ENCODE peak calls at places on chromosomes 3 and 15, in ten cellular contexts. K, O, D, R, W, M, I, N, A and J are unnamed samples.

GRCh38 chr3:195097331-195098255 is 173.4 kb downstream of the XXYLT1 start:
- DNase-seq in K (no peak), O (no peak), D (no peak), R (no peak), W (no peak), M (no peak), I (no peak), N (no peak), A (no peak), J (no peak)

GRCh38 chr3:188900421-188900941 is 271.3 kb upstream of the TPRG1 start:
- DNase-seq in K (no peak), O (peak; percentile 27), D (peak; percentile 85), R (no peak), W (no peak), M (peak; percentile 67), I (no peak), N (peak; percentile 61), A (peak; percentile 78), J (no peak)

GRCh38 chr3:113532698-113533533 is 561 bp downstream of the SIDT1 start:
- DNase-seq in K (peak; percentile 52), O (no peak), D (no peak), R (peak; percentile 15), W (peak; percentile 21), M (no peak), I (peak; percentile 45), N (no peak), A (no peak), J (no peak)

GRCh38 chr3:198065897-198066296 is 105.9 kb downstream of the LMLN start:
- DNase-seq in K (no peak), O (no peak), D (no peak), R (no peak), W (no peak), M (no peak), I (no peak), N (no peak), A (no peak), J (no peak)

GRCh38 chr3:18239674-18240073 is 185.5 kb downstream of the SATB1 start:
- DNase-seq in K (no peak), O (no peak), D (no peak), R (no peak), W (no peak), M (no peak), I (no peak), N (no peak), A (no peak), J (no peak)

GRCh38 chr15:89101302-89102191 is 13.3 kb downstream of the ABHD2 start:
- DNase-seq in K (peak; percentile 67), O (peak; percentile 79), D (peak; percentile 97), R (no peak), W (no peak), M (peak; percentile 90), I (peak; percentile 81), N (peak; percentile 91), A (peak; percentile 92), J (peak; percentile 77)

GRCh38 chr15:74172751-74173544 is 562 bp upstream of the ISLR start:
- DNase-seq in K (no peak), O (peak; percentile 79), D (peak; percentile 19), R (no peak), W (no peak), M (peak; percentile 73), I (peak; percentile 65), N (no peak), A (peak; percentile 65), J (peak; percentile 86)

GRCh38 chr3:32448686-32449474 is 53.8 kb downstream of the CMTM6 start:
- DNase-seq in K (no peak), O (no peak), D (no peak), R (peak; percentile 25), W (no peak), M (no peak), I (no peak), N (no peak), A (no peak), J (no peak)

GRCh38 chr15:34900748-34901147 is 68.8 kb downstream of the AQR start:
- DNase-seq in K (no peak), O (no peak), D (no peak), R (no peak), W (no peak), M (no peak), I (no peak), N (no peak), A (no peak), J (no peak)

GRCh38 chr15:70152070-70152480 is 54.4 kb upstream of the TLE3 start:
- DNase-seq in K (peak; percentile 83), O (no peak), D (no peak), R (no peak), W (no peak), M (no peak), I (no peak), N (no peak), A (no peak), J (no peak)

GRCh38 chr3:136334209-136334608 is 84.1 kb downstream of the PCCB start:
- DNase-seq in K (no peak), O (no peak), D (no peak), R (no peak), W (no peak), M (no peak), I (no peak), N (no peak), A (no peak), J (no peak)

GRCh38 chr15:43251863-43252241 is 14.9 kb downstream of the TGM5 start:
- DNase-seq in K (no peak), O (no peak), D (no peak), R (no peak), W (no peak), M (no peak), I (no peak), N (no peak), A (no peak), J (no peak)

GRCh38 chr15:101535170-101535902 is 45.8 kb upstream of the PCSK6 start:
- DNase-seq in K (no peak), O (no peak), D (no peak), R (no peak), W (no peak), M (no peak), I (peak; percentile 31), N (no peak), A (no peak), J (no peak)

GRCh38 chr15:75067123-75067854 is 43.9 kb downstream of the PPCDC start:
- DNase-seq in K (no peak), O (no peak), D (peak; percentile 79), R (no peak), W (no peak), M (no peak), I (no peak), N (no peak), A (peak; percentile 63), J (no peak)

GRCh38 chr3:32937331-32937730 is 14.1 kb upstream of the CCR4 start:
- DNase-seq in K (no peak), O (no peak), D (peak; percentile 9), R (no peak), W (no peak), M (no peak), I (no peak), N (no peak), A (no peak), J (no peak)